ENCODE peak calls at places on chromosome 18, in ten cellular contexts. M is stimulated activated CD4-positive, alpha-beta T cell treated with anti-CD3 and anti-CD28 coated beads, TNF-alpha, amount 100 ng/mL, for 24 hours; H is T-helper 2 cell; L is astrocyte of the hippocampus; T is mesendoderm; Z is B cell; E is HuH-7.5; C is nucleus accumbens; P is GM12878; G is C1 segment of cervical spinal cord. V is an unnamed sample.

GRCh38 chr18:48800877-48801727 is 149.7 kb downstream of the SMAD7 start:
- DNase-seq in M (no peak), H (no peak), L (no peak), T (no peak), Z (peak), E (no peak), C (no peak), P (peak), G (no peak), V (no peak)

GRCh38 chr18:8912348-8913057 is 190.0 kb upstream of the NDUFV2 start:
- DNase-seq in M (no peak), H (no peak), L (peak), T (peak), Z (peak), E (no peak), C (no peak), P (no peak), G (no peak), V (no peak)

GRCh38 chr18:73479472-73479871 is 611.7 kb upstream of the NETO1 start:
- DNase-seq in M (no peak), H (no peak), L (no peak), T (peak), Z (no peak), E (no peak), C (no peak), P (no peak), G (no peak), V (no peak)

GRCh38 chr18:23784811-23785245 is 95.6 kb downstream of the LAMA3 start:
- DNase-seq in M (no peak), H (no peak), L (peak), T (peak), Z (no peak), E (no peak), C (no peak), P (no peak), G (no peak), V (no peak)

GRCh38 chr18:67608909-67609308 is 92.4 kb upstream of the DSEL start:
- DNase-seq in M (no peak), H (no peak), L (peak), T (no peak), Z (no peak), E (no peak), C (no peak), P (no peak), G (no peak), V (no peak)

GRCh38 chr18:45373286-45373880 is 241.9 kb upstream of the SLC14A2 start:
- DNase-seq in M (no peak), H (no peak), L (no peak), T (no peak), Z (no peak), E (no peak), C (no peak), P (no peak), G (no peak), V (no peak)

GRCh38 chr18:4058179-4058578 is 396.9 kb downstream of the DLGAP1 start:
- DNase-seq in M (no peak), H (no peak), L (no peak), T (no peak), Z (no peak), E (no peak), C (no peak), P (no peak), G (no peak), V (no peak)

GRCh38 chr18:63444567-63444966 is 22.3 kb upstream of the VPS4B start:
- DNase-seq in M (no peak), H (no peak), L (no peak), T (no peak), Z (peak), E (no peak), C (no peak), P (no peak), G (no peak), V (no peak)

GRCh38 chr18:78082776-78083175 is 833.1 kb downstream of the GALR1 start:
- DNase-seq in M (no peak), H (no peak), L (no peak), T (no peak), Z (no peak), E (no peak), C (no peak), P (no peak), G (no peak), V (no peak)

GRCh38 chr18:37144921-37145320 is 316.0 kb downstream of the KIAA1328 start:
- DNase-seq in M (no peak), H (no peak), L (no peak), T (no peak), Z (no peak), E (no peak), C (no peak), P (no peak), G (no peak), V (no peak)

GRCh38 chr18:79814373-79814772 is 16.6 kb downstream of the KCNG2 start:
- DNase-seq in M (no peak), H (no peak), L (no peak), T (no peak), Z (no peak), E (no peak), C (no peak), P (no peak), G (no peak), V (no peak)

GRCh38 chr18:66616523-66616983 is 12.7 kb upstream of the CDH19 start:
- DNase-seq in M (no peak), H (no peak), L (no peak), T (peak), Z (no peak), E (no peak), C (no peak), P (no peak), G (no peak), V (peak)

GRCh38 chr18:43170586-43170985 is 55.1 kb upstream of the RIT2 start:
- DNase-seq in M (no peak), H (no peak), L (no peak), T (peak), Z (no peak), E (no peak), C (no peak), P (no peak), G (no peak), V (no peak)

GRCh38 chr18:58862404-58862803 is 2.3 kb upstream of the ZNF532 start:
- DNase-seq in M (no peak), H (no peak), L (no peak), T (no peak), Z (no peak), E (peak), C (no peak), P (no peak), G (no peak), V (no peak)

GRCh38 chr18:56436651-56437050 is 201.7 kb downstream of the TXNL1 start:
- DNase-seq in M (no peak), H (no peak), L (no peak), T (no peak), Z (no peak), E (no peak), C (no peak), P (no peak), G (no peak), V (no peak)

GRCh38 chr18:59822612-59823275 is 77.1 kb upstream of the PMAIP1 start:
- DNase-seq in M (no peak), H (no peak), L (no peak), T (no peak), Z (no peak), E (no peak), C (no peak), P (no peak), G (no peak), V (no peak)

GRCh38 chr18:76988827-76989646 is 143.5 kb downstream of the MBP start:
- DNase-seq in M (no peak), H (no peak), L (no peak), T (no peak), Z (peak), E (no peak), C (no peak), P (no peak), G (no peak), V (no peak)

GRCh38 chr18:57587262-57587661 is 760 bp upstream of the FECH start:
- DNase-seq in M (no peak), H (no peak), L (no peak), T (no peak), Z (no peak), E (no peak), C (no peak), P (no peak), G (no peak), V (no peak)

GRCh38 chr18:24212939-24213338 is 74.1 kb downstream of the CABYR start:
- DNase-seq in M (no peak), H (no peak), L (peak), T (peak), Z (no peak), E (no peak), C (no peak), P (no peak), G (no peak), V (no peak)

GRCh38 chr18:26710460-26711096 is 154.9 kb downstream of the AQP4 start:
- DNase-seq in M (no peak), H (no peak), L (no peak), T (peak), Z (no peak), E (no peak), C (no peak), P (peak), G (no peak), V (no peak)

GRCh38 chr18:75280427-75281280 is 70.1 kb downstream of the TSHZ1 start:
- DNase-seq in M (no peak), H (no peak), L (peak), T (no peak), Z (no peak), E (no peak), C (no peak), P (no peak), G (no peak), V (no peak)